ENCODE peak calls at places on chromosomes 7 and 10, in four cellular contexts. A, J, B and Y are unnamed samples.

GRCh38 chr10:69807122-69807521 is 5.4 kb downstream of the COL13A1 start:
- DNase-seq in B (no peak), J (no peak), A (no peak), Y (no peak)

GRCh38 chr10:100736809-100737358 is 8.5 kb upstream of the PAX2 start:
- DNase-seq in B (no peak), J (no peak), A (no peak), Y (no peak)

GRCh38 chr10:35735412-35735811 is 93.3 kb upstream of the FZD8 start:
- DNase-seq in A (no peak), B (no peak), J (no peak), Y (peak)

GRCh38 chr10:75335191-75335590 is 66.4 kb downstream of the ZNF503 start:
- DNase-seq in B (no peak), J (no peak), A (no peak), Y (no peak)

GRCh38 chr7:77276120-77276519 is 76.5 kb upstream of the FGL2 start:
- DNase-seq in J (no peak), B (no peak), A (no peak), Y (no peak)

GRCh38 chr7:50411333-50412028 is 38.7 kb downstream of the FIGNL1 start:
- DNase-seq in J (no peak), A (no peak), B (no peak), Y (peak)

GRCh38 chr10:4671451-4672145 is 154.4 kb upstream of the AKR1E2 start:
- DNase-seq in A (no peak), B (no peak), J (no peak), Y (peak)

GRCh38 chr7:134787720-134788119 is 8.3 kb downstream of the CALD1 start:
- DNase-seq in J (no peak), B (no peak), A (no peak), Y (no peak)

GRCh38 chr10:7667262-7668141 is 736 bp upstream of the ITIH5 start:
- DNase-seq in J (peak), A (no peak), B (peak), Y (peak)